ENCODE peak calls at places on chromosomes 11 and 22, in five cellular contexts. S is heart left ventricle, X is GM23338, U is thoracic aorta, R is aorta. G is an unnamed sample. For H3K27me3, the result is how much of the 10 kb centered on the place peaks cover.

GRCh38 chr11:77069336-77069968 is 2.7 kb downstream of the CAPN5 start:
- DNase-seq in S (no peak), X (no peak), U (no peak), R (no peak), G (no peak)

GRCh38 chr22:30344447-30345200 is 12.1 kb downstream of the SF3A1 start:
- DNase-seq in S (no peak), X (no peak), U (no peak), R (no peak), G (no peak)

GRCh38 chr11:124793466-124794278 is 6.5 kb downstream of the MSANTD2 start:
- DNase-seq in S (no peak), X (peak), U (no peak), R (no peak), G (no peak)

GRCh38 chr11:76664578-76665061 is 5.9 kb downstream of the LRRC32 start:
- DNase-seq in S (no peak), X (no peak), U (no peak), R (peak), G (no peak)

GRCh38 chr11:11169715-11170351 is 183.2 kb downstream of the CSNK2A3 start:
- DNase-seq in S (no peak), X (no peak), U (no peak), R (no peak), G (no peak)

GRCh38 chr11:12029738-12030363 is 21.4 kb upstream of the DKK3 start:
- DNase-seq in S (no peak), X (no peak), U (no peak), R (no peak), G (no peak)

GRCh38 chr11:17510507-17511206 is 33.6 kb downstream of the USH1C start:
- DNase-seq in S (no peak), X (no peak), U (no peak), R (no peak), G (no peak)

GRCh38 chr11:45654242-45654641 is 11.2 kb downstream of the CHST1 start:
- DNase-seq in S (peak), X (no peak), U (no peak), R (peak), G (no peak)

GRCh38 chr22:26321469-26321913 is 107.6 kb upstream of the ASPHD2 start:
- DNase-seq in S (peak), X (peak), U (no peak), R (no peak), G (peak)

GRCh38 chr11:126720539-126721235 is 279.9 kb downstream of the KIRREL3 start:
- DNase-seq in S (no peak), X (no peak), U (no peak), R (no peak), G (no peak)

GRCh38 chr22:42450862-42451261 is 18.7 kb upstream of the NFAM1 start:
- DNase-seq in S (no peak), X (no peak), U (no peak), R (no peak), G (no peak)

GRCh38 chr22:29731058-29731850 is 11.5 kb downstream of the CABP7 start:
- DNase-seq in S (no peak), X (no peak), U (no peak), R (no peak), G (no peak)

GRCh38 chr11:90134420-90135003 is at the start of gene NAALAD2:
- DNase-seq in S (peak), X (peak), U (no peak), R (peak), G (no peak)

GRCh38 chr11:134632347-134633119 is 220.5 kb upstream of the B3GAT1 start:
- DNase-seq in S (peak), X (peak), U (no peak), R (peak), G (no peak)

GRCh38 chr11:35585411-35585810 is 32.8 kb upstream of the FJX1 start:
- DNase-seq in S (no peak), X (no peak), U (no peak), R (no peak), G (no peak)

GRCh38 chr22:40220316-40221054 is 42.8 kb downstream of the TNRC6B start:
- DNase-seq in S (no peak), X (no peak), U (no peak), R (no peak), G (no peak)

GRCh38 chr11:97965849-97966646 is 1054.7 kb upstream of the CNTN5 start:
- DNase-seq in S (no peak), X (no peak), U (no peak), R (no peak), G (peak)

GRCh38 chr22:47039356-47039755 is 276.9 kb downstream of the TBC1D22A start:
- DNase-seq in S (no peak), X (no peak), U (no peak), R (no peak), G (no peak)

DNA sequence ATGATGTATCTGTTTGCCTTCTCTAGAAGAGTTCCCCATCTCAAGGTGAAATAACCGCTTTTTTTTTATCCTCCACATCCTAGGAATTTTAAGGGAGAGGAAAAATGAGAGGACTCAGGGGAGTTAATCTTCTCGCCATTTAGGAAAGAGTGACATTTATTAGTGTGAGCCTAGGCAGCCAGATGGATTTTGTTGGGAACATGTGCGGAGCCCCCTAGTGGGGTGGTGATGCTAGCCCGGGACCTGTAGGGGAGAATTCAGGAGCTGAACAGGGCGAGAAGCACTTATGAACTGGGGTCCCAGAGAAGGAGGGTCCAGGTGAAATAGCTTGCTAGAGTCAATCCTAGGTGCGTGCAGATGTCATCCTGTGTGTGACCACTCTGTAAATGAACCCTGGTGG is 10.7 kb downstream of the IL17RA start:
- DNase-seq in S (no peak), X (peak), U (no peak), R (peak), G (no peak)
- H3K4me3 ChIP-seq in S (no peak), X (no peak), U (no peak), R (no peak), G (no peak)

GRCh38 chr11:75663808-75664207 is 5.0 kb downstream of the MAP6 start:
- DNase-seq in S (no peak), X (peak), U (no peak), R (no peak), G (no peak)
- H3K27me3 ChIP-seq in S (under half), X (under half), U (under half), R (under half), G (under half)

DNA sequence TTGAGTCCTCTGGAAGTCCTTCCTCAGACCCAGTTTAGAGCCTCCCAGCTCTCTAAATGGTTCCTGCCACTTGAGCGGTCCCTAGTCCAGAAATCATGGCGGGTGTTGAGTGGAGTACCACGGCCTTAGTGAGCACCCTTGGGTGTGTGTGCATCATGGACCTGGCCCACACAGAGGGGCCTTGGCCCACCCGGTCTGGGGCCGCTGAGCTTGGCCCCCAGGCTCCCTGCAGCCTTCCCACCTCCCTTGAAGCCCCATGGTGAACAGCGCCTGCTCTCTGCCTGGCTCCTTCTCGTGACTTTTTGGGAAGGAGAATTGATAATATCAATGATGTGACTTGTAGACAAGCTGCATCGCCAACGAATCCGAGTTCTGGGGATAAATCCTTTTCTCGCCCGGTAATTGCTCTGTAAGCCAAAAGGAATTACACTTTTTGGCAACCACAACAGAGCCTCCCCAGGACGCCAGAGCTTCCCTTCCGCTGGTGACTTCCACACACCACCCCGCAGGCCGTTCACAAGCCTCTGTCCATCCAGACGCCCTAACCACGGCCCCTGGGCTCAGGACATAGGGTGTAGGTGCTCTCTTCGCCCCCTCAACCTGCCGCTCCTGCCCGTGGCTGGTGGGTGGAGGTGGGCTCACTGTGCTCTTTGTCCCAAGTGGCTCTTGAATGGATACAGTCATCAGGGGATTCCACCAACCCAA is 93.8 kb downstream of the NECTIN1 start:
- DNase-seq in S (no peak), X (no peak), U (no peak), R (no peak), G (no peak)
- H3K4me3 ChIP-seq in S (no peak), X (no peak), U (no peak), R (no peak), G (no peak)

GRCh38 chr22:37440875-37441274 is 13.6 kb upstream of the ELFN2 start:
- DNase-seq in S (no peak), X (no peak), U (no peak), R (no peak), G (no peak)
- H3K27me3 ChIP-seq in S (under half), X (under half), U (under half), R (under half), G (under half)

DNA sequence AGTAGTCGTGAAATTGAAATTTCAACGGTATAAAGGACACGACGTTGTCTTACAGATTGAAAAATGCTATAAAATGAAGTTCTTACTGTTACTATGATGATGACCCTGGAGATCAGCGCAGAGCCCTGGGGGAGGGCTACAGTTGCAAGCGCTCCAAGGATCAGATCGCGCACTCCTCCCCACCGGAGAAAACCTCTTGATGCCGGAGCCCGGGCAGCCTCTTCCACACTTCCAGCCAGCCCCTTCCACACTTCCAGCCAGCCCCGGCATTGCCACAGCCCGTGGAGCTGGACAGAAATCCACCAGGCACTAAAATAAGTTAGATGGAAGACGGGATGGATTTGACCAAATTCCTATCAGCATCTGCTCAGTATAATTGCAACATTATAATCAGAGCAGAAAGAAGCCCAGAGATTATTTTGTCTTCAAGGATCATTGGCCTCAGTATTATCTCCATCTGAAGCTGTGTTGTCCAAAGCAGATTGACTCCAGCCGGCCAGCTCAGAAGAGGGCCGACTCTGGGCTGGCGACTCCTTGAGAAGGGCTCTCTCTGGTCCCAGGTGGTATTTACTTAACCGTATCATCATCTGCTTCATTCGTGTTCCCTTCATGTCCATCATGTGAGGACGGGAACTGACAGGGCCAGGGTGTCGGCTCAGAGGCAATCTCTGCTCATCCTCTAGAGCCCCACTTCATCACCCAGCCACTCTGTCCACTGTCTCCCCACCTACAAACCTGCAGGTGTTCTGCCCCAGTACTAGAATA is 777 bp upstream of the MICAL3 start:
- DNase-seq in S (no peak), X (no peak), U (no peak), R (no peak), G (no peak)
- H3K4me3 ChIP-seq in S (peak), X (peak), U (peak), R (peak), G (peak)

GRCh38 chr11:64711944-64712306 is 11.1 kb downstream of the NRXN2 start:
- DNase-seq in S (no peak), X (peak), U (no peak), R (peak), G (no peak)
- H3K27me3 ChIP-seq in S (half or more), X (under half), U (under half), R (under half), G (under half)

DNA sequence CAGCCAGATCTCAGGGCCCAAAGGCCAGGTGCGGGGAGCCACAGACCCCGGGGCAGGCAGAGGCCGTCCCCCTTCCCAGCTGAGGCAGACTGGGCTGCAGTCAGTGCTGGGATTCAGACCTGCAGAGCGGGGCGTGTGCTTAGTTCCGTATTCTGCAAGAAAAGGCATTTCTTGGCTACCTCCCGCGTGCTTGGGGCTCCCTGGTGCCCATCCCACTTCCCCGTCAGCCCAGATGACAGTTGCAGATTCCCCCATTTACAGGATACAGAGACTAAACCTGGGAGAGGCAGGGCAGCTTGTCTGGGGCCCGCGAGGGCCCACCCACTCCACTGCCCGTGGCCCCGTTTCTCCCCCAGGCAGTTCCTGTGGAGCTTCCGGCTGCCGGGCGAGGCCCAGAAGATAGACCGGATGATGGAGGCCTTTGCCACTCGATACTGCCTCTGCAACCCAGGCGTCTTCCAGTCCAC is 18.3 kb downstream of the CYTH4 start:
- DNase-seq in S (no peak), X (no peak), U (no peak), R (no peak), G (no peak)
- H3K4me3 ChIP-seq in S (no peak), X (no peak), U (no peak), R (no peak), G (no peak)

DNA sequence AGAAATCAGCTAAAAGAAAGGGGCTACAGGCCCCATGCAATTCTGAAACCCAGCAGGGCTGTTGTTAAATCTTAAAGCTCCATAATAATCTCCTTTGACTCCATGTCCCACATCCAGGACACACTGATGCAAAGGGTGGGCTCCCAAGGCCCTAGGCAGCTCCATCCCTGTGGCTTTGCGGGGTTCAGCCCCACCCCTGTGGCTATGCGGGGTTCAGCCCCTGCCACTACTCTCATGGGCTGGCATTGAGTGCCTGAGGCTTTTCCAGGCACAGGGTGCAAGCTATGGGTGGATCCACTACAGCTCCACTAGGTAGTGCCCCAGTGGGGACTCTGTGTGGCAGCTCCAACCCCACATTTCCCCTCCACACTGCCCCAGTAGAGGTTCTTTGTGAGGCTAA is 8.7 kb upstream of the ZNF280A start:
- DNase-seq in S (no peak), X (no peak), U (no peak), R (no peak), G (no peak)
- H3K27me3 ChIP-seq in S (under half), X (half or more), U (under half), R (under half), G (under half)

GRCh38 chr11:8685820-8686219 is 3.2 kb downstream of the RPL27A start:
- DNase-seq in S (no peak), X (no peak), U (no peak), R (no peak), G (no peak)
- H3K4me3 ChIP-seq in S (no peak), X (no peak), U (no peak), R (no peak), G (no peak)

G was measured in BJ.